ENCODE peak calls at places on chromosomes 12 and 14, in eight cellular contexts. K is activated CD4-positive, alpha-beta T cell treated with anti-CD3 and anti-CD28 coated beads for 24 hours; D is lower leg skin; P is ureter; A is cardiac muscle cell; X is neuronal stem cell; E is skeletal muscle cell; V is GM19239. L is an unnamed sample.

GRCh38 chr14:52950410-52950897 is 396 bp downstream of the FERMT2 start:
- DNase-seq in K (no peak), D (peak; percentile 56), P (peak; percentile 63), A (peak; percentile 50), X (peak; percentile 45), E (no peak), V (peak; percentile 31), L (no peak)

GRCh38 chr14:22841769-22842168 is 5.4 kb downstream of the MMP14 start:
- DNase-seq in K (no peak), D (no peak), P (no peak), A (no peak), X (no peak), E (no peak), V (no peak), L (no peak)

GRCh38 chr12:56350662-56351061 is 9.2 kb downstream of the STAT2 start:
- DNase-seq in K (no peak), D (no peak), P (no peak), A (no peak), X (no peak), E (no peak), V (no peak), L (no peak)

GRCh38 chr12:84150226-84150625 is 762.4 kb downstream of the SLC6A15 start:
- DNase-seq in K (no peak), D (no peak), P (no peak), A (peak; percentile 1), X (no peak), E (no peak), V (no peak), L (no peak)

GRCh38 chr12:82862069-82862841 is 175.5 kb downstream of the TMTC2 start:
- DNase-seq in K (no peak), D (no peak), P (no peak), A (peak; percentile 63), X (no peak), E (no peak), V (no peak), L (peak; percentile 55)

GRCh38 chr12:106976668-106977067 is 10.3 kb downstream of the MTERF2 start:
- DNase-seq in K (no peak), D (no peak), P (no peak), A (no peak), X (no peak), E (no peak), V (no peak), L (no peak)

GRCh38 chr12:132124766-132125425 is 19.2 kb downstream of the DDX51 start:
- DNase-seq in K (no peak), D (no peak), P (no peak), A (no peak), X (no peak), E (no peak), V (no peak), L (no peak)

GRCh38 chr14:31162910-31163649 is 44.5 kb downstream of the HECTD1 start:
- DNase-seq in K (no peak), D (no peak), P (no peak), A (no peak), X (no peak), E (no peak), V (no peak), L (no peak)

GRCh38 chr12:6606331-6607131 is 648 bp downstream of the CHD4 start:
- DNase-seq in K (no peak), D (peak; percentile 50), P (peak; percentile 73), A (peak; percentile 50), X (no peak), E (no peak), V (peak; percentile 32), L (peak; percentile 78)

GRCh38 chr12:104536841-104537240 is 80.1 kb downstream of the CHST11 start:
- DNase-seq in K (no peak), D (no peak), P (no peak), A (no peak), X (no peak), E (no peak), V (no peak), L (no peak)

GRCh38 chr12:76031414-76032042 is at the start of gene PHLDA1:
- DNase-seq in K (peak; percentile 91), D (peak; percentile 90), P (peak; percentile 97), A (peak; percentile 99), X (peak; percentile 89), E (peak; percentile 93), V (peak; percentile 71), L (peak; percentile 97)

GRCh38 chr12:107134558-107134957 is 41.2 kb upstream of the CRY1 start:
- DNase-seq in K (peak; percentile 21), D (no peak), P (no peak), A (peak; percentile 2), X (no peak), E (no peak), V (no peak), L (no peak)

GRCh38 chr12:30594509-30594908 is 101.2 kb downstream of the IPO8 start:
- DNase-seq in K (no peak), D (no peak), P (no peak), A (no peak), X (no peak), E (no peak), V (no peak), L (no peak)

GRCh38 chr14:92615451-92615850 is 101.9 kb downstream of the RIN3 start:
- DNase-seq in K (peak; percentile 18), D (no peak), P (no peak), A (no peak), X (no peak), E (no peak), V (peak; percentile 23), L (no peak)

GRCh38 chr12:57521475-57522018 is 1.1 kb upstream of the MBD6 start:
- DNase-seq in K (no peak), D (peak; percentile 51), P (peak; percentile 62), A (peak; percentile 58), X (peak; percentile 57), E (no peak), V (no peak), L (no peak)

GRCh38 chr14:59939828-59940227 is 19.9 kb downstream of the LRRC9 start:
- DNase-seq in K (no peak), D (no peak), P (no peak), A (no peak), X (no peak), E (no peak), V (no peak), L (no peak)

GRCh38 chr14:23922545-23922944 is 31.0 kb upstream of the DHRS4 start:
- DNase-seq in K (no peak), D (no peak), P (no peak), A (no peak), X (no peak), E (no peak), V (no peak), L (no peak)

GRCh38 chr14:68749487-68750475 is 43.1 kb downstream of the ZFP36L1 start:
- DNase-seq in K (no peak), D (no peak), P (no peak), A (no peak), X (no peak), E (peak; percentile 55), V (no peak), L (no peak)

GRCh38 chr12:72318341-72318740 is 46.2 kb downstream of the TRHDE start:
- DNase-seq in K (no peak), D (no peak), P (no peak), A (no peak), X (no peak), E (no peak), V (no peak), L (no peak)

GRCh38 chr12:124568431-124569374 is 1.3 kb upstream of the NCOR2 start:
- DNase-seq in K (no peak), D (peak; percentile 69), P (peak; percentile 82), A (peak; percentile 97), X (no peak), E (peak; percentile 89), V (peak; percentile 82), L (peak; percentile 95)

GRCh38 chr12:102298022-102298421 is 100.4 kb upstream of the PMCH start:
- DNase-seq in K (no peak), D (no peak), P (no peak), A (peak; percentile 60), X (no peak), E (no peak), V (no peak), L (peak; percentile 58)

GRCh38 chr12:24896171-24896570 is 52.7 kb downstream of the BCAT1 start:
- DNase-seq in K (no peak), D (no peak), P (no peak), A (no peak), X (no peak), E (no peak), V (no peak), L (no peak)

GRCh38 chr12:107079172-107080011 is 14.0 kb downstream of the CRY1 start:
- DNase-seq in K (no peak), D (no peak), P (no peak), A (peak; percentile 56), X (no peak), E (no peak), V (no peak), L (peak; percentile 8)

GRCh38 chr12:43655586-43655985 is 103.0 kb downstream of the PUS7L start:
- DNase-seq in K (no peak), D (no peak), P (no peak), A (peak; percentile 23), X (no peak), E (peak; percentile 67), V (no peak), L (no peak)

GRCh38 chr12:1534708-1535107 is 59.7 kb downstream of the FBXL14 start:
- DNase-seq in K (no peak), D (no peak), P (no peak), A (no peak), X (no peak), E (no peak), V (peak; percentile 47), L (no peak)

GRCh38 chr14:50831704-50832130 is 755 bp upstream of the NIN start:
- DNase-seq in K (no peak), D (no peak), P (no peak), A (no peak), X (no peak), E (no peak), V (no peak), L (no peak)